ENCODE peak calls at places on chromosomes 16 and 17, in seven cellular contexts. V is transverse colon, P is colonic mucosa, A is lung, Z is bronchial epithelial cell, N is dorsolateral prefrontal cortex, X is mesendoderm. F is an unnamed sample.

GRCh38 chr17:71200597-71200996 is 920.2 kb upstream of the SOX9 start:
- DNase-seq in X (no peak), N (no peak), A (no peak), Z (no peak), P (no peak), V (no peak), F (no peak)

GRCh38 chr16:48041861-48042435 is 113.8 kb downstream of the ABCC12 start:
- DNase-seq in N (no peak), P (no peak), X (peak; percentile 78), Z (no peak), A (no peak), V (no peak), F (no peak)

GRCh38 chr16:1890701-1891035 is 18.7 kb upstream of the MEIOB start:
- DNase-seq in N (no peak), X (no peak), P (no peak), V (no peak), A (no peak), Z (peak; percentile 47), F (no peak)

GRCh38 chr16:54077412-54077821 is 209.2 kb downstream of the IRX3 start:
- DNase-seq in V (no peak), P (no peak), X (peak; percentile 32), N (no peak), Z (peak; percentile 89), A (no peak), F (peak; percentile 41)

GRCh38 chr16:66003196-66003595 is 363.3 kb upstream of the CDH5 start:
- DNase-seq in X (no peak), A (no peak), V (no peak), N (no peak), P (peak; percentile 18), Z (peak; percentile 43), F (peak; percentile 16)

GRCh38 chr16:76574651-76575050 is 297.4 kb downstream of the CNTNAP4 start:
- DNase-seq in A (no peak), X (no peak), P (no peak), V (no peak), Z (no peak), N (no peak), F (no peak)

GRCh38 chr17:65230040-65230439 is 92.9 kb downstream of the RGS9 start:
- DNase-seq in X (peak; percentile 40), N (no peak), Z (no peak), P (no peak), V (no peak), A (no peak), F (no peak)

GRCh38 chr17:76038050-76038449 is 10.9 kb upstream of the EVPL start:
- DNase-seq in A (no peak), V (no peak), N (no peak), Z (no peak), X (no peak), P (no peak), F (peak; percentile 30)

GRCh38 chr16:46746821-46747776 is 1.0 kb downstream of the MYLK3 start:
- DNase-seq in A (no peak), V (no peak), N (no peak), P (no peak), X (peak; percentile 95), Z (no peak), F (no peak)

DNA sequence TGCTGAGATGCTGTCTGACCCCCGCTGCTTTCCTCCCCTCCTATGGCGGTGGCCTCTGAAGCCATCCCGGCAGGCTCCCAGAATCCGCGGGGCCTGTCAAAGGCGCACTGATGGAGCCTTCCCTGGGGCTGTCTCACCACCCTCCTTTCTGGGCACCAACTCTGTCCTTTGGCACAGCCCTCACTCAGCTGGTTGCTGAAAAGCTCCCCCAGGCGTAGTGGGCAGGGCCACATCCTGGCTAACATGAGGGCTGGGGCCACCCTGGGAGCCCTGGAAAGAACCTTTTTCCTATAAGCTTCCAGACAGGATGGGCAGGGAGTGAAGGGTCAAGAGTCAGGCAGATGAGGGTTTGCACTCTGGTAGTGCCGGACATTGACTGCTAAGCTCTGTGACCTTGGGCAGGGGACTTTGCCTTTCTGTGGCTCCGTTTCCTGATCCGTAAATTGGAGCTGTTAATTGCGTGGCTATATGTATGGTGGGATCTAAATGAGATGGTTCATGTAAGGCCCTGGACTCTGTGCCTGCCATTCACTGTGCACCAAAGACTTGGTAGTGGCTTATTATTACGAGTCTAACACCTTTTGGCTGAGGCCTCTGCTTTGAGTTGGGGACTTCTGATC is 27.6 kb upstream of the LASP1NB start:
- DNase-seq in X (no peak), P (no peak), V (peak; percentile 18), Z (no peak), N (no peak), A (no peak), F (no peak)
- H3K4me3 ChIP-seq in X (no peak overlapping the region), P (no peak overlapping the region), V (no peak overlapping the region), Z (no peak overlapping the region), N (no peak overlapping the region), A (no peak overlapping the region), F (no peak overlapping the region)

GRCh38 chr16:14627088-14627487 is 3.0 kb downstream of the PARN start:
- DNase-seq in N (no peak), P (no peak), X (no peak), Z (no peak), V (no peak), A (no peak), F (no peak)
- H3K4me3 ChIP-seq in N (no peak overlapping the region), P (no peak overlapping the region), X (no peak overlapping the region), Z (no peak overlapping the region), V (no peak overlapping the region), A (no peak overlapping the region), F (no peak overlapping the region)

GRCh38 chr16:85927938-85928337 is 29.0 kb downstream of the IRF8 start:
- DNase-seq in X (no peak), Z (no peak), A (no peak), N (no peak), V (no peak), P (no peak), F (no peak)
- H3K4me3 ChIP-seq in X (no peak overlapping the region), Z (no peak overlapping the region), A (no peak overlapping the region), N (no peak overlapping the region), V (no peak overlapping the region), P (no peak overlapping the region), F (no peak overlapping the region)

GRCh38 chr17:42246515-42246914 is 29.7 kb downstream of the STAT5B start:
- DNase-seq in A (no peak), P (no peak), N (no peak), Z (no peak), X (no peak), V (no peak), F (no peak)

GRCh38 chr17:42248351-42249179 is 27.6 kb downstream of the STAT5B start:
- DNase-seq in V (peak; percentile 79), A (peak; percentile 73), Z (no peak), P (peak; percentile 68), N (peak; percentile 80), X (peak; percentile 18), F (peak; percentile 83)

GRCh38 chr17:42249681-42250446 is 26.3 kb downstream of the STAT5B start:
- DNase-seq in A (no peak), P (no peak), V (no peak), X (no peak), N (no peak), Z (no peak), F (no peak)

GRCh38 chr17:42251115-42251514 is 25.1 kb downstream of the STAT5B start:
- DNase-seq in X (peak; percentile 41), A (no peak), Z (peak; percentile 17), N (no peak), P (no peak), V (no peak), F (peak; percentile 38)

DNA sequence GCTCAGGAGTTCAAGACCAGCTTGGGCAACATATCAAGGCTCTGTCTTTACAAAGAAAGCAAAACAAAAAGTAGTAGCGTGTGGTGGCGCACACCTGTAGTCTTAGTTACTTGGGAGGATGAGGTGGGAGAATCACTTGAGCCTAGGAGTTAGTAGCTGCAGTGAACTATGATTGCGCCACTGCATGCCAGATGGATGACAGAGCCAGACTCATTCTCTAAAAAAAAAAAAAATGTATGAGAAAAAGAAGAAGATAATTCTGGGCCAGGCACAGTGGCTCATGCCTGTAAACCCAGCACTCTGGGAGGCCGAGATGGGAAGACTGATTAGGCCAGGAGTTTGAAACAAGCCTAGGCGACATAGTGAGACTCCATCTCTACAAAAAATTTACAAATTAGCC is 28.5 kb downstream of the STAT5B start:
- DNase-seq in P (no peak), V (no peak), Z (peak; percentile 54), N (no peak), A (no peak), X (peak; percentile 67), F (peak; percentile 88)
- H3K4me3 ChIP-seq in P (no peak overlapping the region), V (no peak overlapping the region), Z (no peak overlapping the region), N (no peak overlapping the region), A (no peak overlapping the region), X (no peak overlapping the region), F (no peak overlapping the region)

GRCh38 chr17:81394831-81395599 is at the start of gene BAHCC1:
- DNase-seq in N (peak; percentile 100), V (peak; percentile 100), P (peak; percentile 100), Z (peak; percentile 98), A (peak; percentile 100), X (peak; percentile 100), F (peak; percentile 100)
- H3K4me3 ChIP-seq in N (peak within 1 kb of the TSS; percentile 86), V (peak within 1 kb of the TSS; percentile 54), P (peak within 1 kb of the TSS; percentile 47), Z (peak within 1 kb of the TSS; percentile 62), A (peak within 1 kb of the TSS; percentile 76), X (peak within 1 kb of the TSS; percentile 92), F (peak within 1 kb of the TSS; percentile 76)

DNA sequence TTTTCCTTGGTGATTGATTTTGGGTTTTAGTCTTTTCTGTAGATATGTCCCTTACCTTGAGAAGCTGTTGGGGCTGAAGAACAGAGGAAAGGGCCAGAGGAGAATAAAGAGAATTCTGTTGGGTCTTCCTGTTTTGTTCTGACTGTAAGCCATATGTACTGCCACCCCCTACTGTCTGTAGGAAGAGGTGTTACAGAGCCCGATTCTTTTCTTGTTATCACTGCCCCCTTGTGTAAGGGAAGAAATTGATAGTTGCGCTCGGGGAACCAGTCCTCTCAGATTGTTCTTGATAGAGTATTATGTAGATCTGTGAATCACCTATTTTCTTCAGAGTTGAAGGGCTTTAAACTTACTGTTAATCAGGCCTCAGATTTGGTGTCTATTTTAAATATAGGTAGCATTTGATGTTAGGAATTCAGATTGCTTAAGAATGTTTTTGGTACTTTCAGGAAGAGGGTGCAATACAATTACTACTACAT is 2.4 kb downstream of the TANC2 start:
- DNase-seq in V (peak; percentile 44), Z (peak; percentile 91), A (peak; percentile 57), N (no peak), X (peak; percentile 92), P (peak; percentile 59), F (peak; percentile 93)
- H3K4me3 ChIP-seq in V (no peak overlapping the region), Z (peak overlapping the region; percentile 84), A (no peak overlapping the region), N (peak overlapping the region; percentile 86), X (no peak overlapping the region), P (no peak overlapping the region), F (peak overlapping the region; percentile 77)

F was measured in foreskin fibroblast.